ENCODE peak calls at places on chromosomes 4 and X, in eight cellular contexts. P is esophagus squamous epithelium; U is stimulated activated CD8-positive, alpha-beta memory T cell treated with anti-CD3 and anti-CD28 coated beads, Interleukin-4, amount 100 ng/mL, for 24 hours; D is CD8-positive, alpha-beta memory T cell; E is fibroblast of mammary gland; S is EL; V is KBM-7; A is NCI-H1105 treated with DMSO at 0.1 percent for 48 hours. F is an unnamed sample.

GRCh38 chrX:149267878-149268813 is 237.0 kb downstream of the IDS start:
- DNase-seq in U (no peak), A (no peak), S (no peak), E (peak; percentile 16), D (no peak), V (no peak), P (no peak), F (no peak)

GRCh38 chr4:4248885-4249203 is 821 bp upstream of the TMEM128 start:
- DNase-seq in P (no peak), A (no peak), S (no peak), E (peak; percentile 30), U (no peak), D (no peak), V (no peak), F (no peak)

GRCh38 chr4:72325215-72325614 is 243.8 kb downstream of the ADAMTS3 start:
- DNase-seq in D (no peak), A (no peak), E (no peak), P (no peak), V (no peak), S (no peak), U (no peak), F (no peak)

GRCh38 chr4:130419576-130419975 is 1323.6 kb downstream of the C4orf33 start:
- DNase-seq in A (no peak), U (no peak), S (peak; percentile 6), E (peak; percentile 26), D (no peak), V (no peak), P (no peak), F (no peak)

GRCh38 chr4:84914686-84915395 is 51.6 kb downstream of the WDFY3 start:
- DNase-seq in S (no peak), E (no peak), V (no peak), A (no peak), D (no peak), U (no peak), P (no peak), F (no peak)

GRCh38 chr4:4590496-4590895 is 48.6 kb upstream of the STX18 start:
- DNase-seq in V (no peak), D (no peak), U (no peak), S (peak; percentile 39), E (peak; percentile 90), P (no peak), A (no peak), F (no peak)

GRCh38 chr4:131091896-131092295 is 1995.9 kb downstream of the C4orf33 start:
- DNase-seq in E (peak; percentile 44), U (no peak), S (peak; percentile 5), A (peak; percentile 50), D (no peak), P (no peak), V (peak; percentile 15), F (no peak)

GRCh38 chrX:24479924-24480722 is 15.0 kb downstream of the PDK3 start:
- DNase-seq in V (peak; percentile 94), U (peak; percentile 38), S (no peak), D (peak; percentile 80), E (peak; percentile 6), P (no peak), A (peak; percentile 73), F (peak; percentile 51)

GRCh38 chr4:115159141-115159540 is 45.7 kb upstream of the NDST4 start:
- DNase-seq in V (no peak), A (no peak), U (no peak), S (no peak), D (no peak), P (no peak), E (peak; percentile 70), F (no peak)

GRCh38 chr4:182916483-182917181 is 554 bp downstream of the DCTD start:
- DNase-seq in D (no peak), V (peak; percentile 54), A (peak; percentile 11), E (peak; percentile 67), S (peak; percentile 77), P (peak; percentile 38), U (peak; percentile 18), F (peak; percentile 30)

GRCh38 chrX:20653070-20653469 is 386.4 kb upstream of the RPS6KA3 start:
- DNase-seq in A (no peak), E (peak; percentile 25), D (no peak), V (no peak), P (no peak), S (no peak), U (no peak), F (no peak)

GRCh38 chr4:91280551-91281290 is 1023.0 kb upstream of the GRID2 start:
- DNase-seq in P (no peak), U (no peak), D (no peak), V (no peak), A (peak; percentile 33), E (no peak), S (no peak), F (no peak)

GRCh38 chrX:108097380-108097779 is 5.8 kb downstream of the ATG4A start:
- DNase-seq in D (no peak), E (peak; percentile 42), S (peak; percentile 18), V (no peak), P (no peak), A (no peak), U (no peak), F (no peak)

GRCh38 chrX:131262738-131263679 is 26.1 kb downstream of the IGSF1 start:
- DNase-seq in P (no peak), A (peak; percentile 4), E (no peak), S (no peak), V (peak; percentile 41), U (no peak), D (no peak), F (no peak)

GRCh38 chr4:33184684-33185083 is 2464.5 kb downstream of the PCDH7 start:
- DNase-seq in U (no peak), P (no peak), S (no peak), D (no peak), V (peak; percentile 49), A (no peak), E (no peak), F (no peak)

GRCh38 chr4:133146192-133146573 is 2.9 kb upstream of the PCDH10 start:
- DNase-seq in D (no peak), U (no peak), P (no peak), S (peak; percentile 0), E (no peak), A (no peak), V (peak; percentile 52), F (no peak)

GRCh38 chr4:83361416-83362196 is 27.0 kb upstream of the HPSE start:
- DNase-seq in A (no peak), V (peak; percentile 75), U (no peak), P (no peak), D (no peak), E (no peak), S (no peak), F (no peak)

GRCh38 chr4:34733185-34733916 is 1511.0 kb downstream of the ARAP2 start:
- DNase-seq in E (peak; percentile 70), D (no peak), P (no peak), S (no peak), A (no peak), U (no peak), V (no peak), F (no peak)

GRCh38 chrX:16719334-16720084 is at the start of gene SYAP1:
- DNase-seq in D (peak; percentile 99), E (peak; percentile 99), V (peak; percentile 98), P (peak; percentile 78), A (peak; percentile 92), U (peak; percentile 97), S (peak; percentile 92), F (peak; percentile 76)

GRCh38 chr4:164136181-164136616 is 617.7 kb upstream of the SMIM31 start:
- DNase-seq in U (no peak), P (no peak), D (no peak), S (no peak), V (no peak), A (no peak), E (peak; percentile 1), F (no peak)

GRCh38 chr4:66972087-66972486 is 573.2 kb downstream of the CENPC start:
- DNase-seq in D (no peak), P (no peak), A (no peak), E (no peak), S (peak; percentile 1), V (no peak), U (no peak), F (no peak)

GRCh38 chr4:89114100-89114499 is 2.8 kb downstream of the TIGD2 start:
- DNase-seq in S (no peak), A (no peak), P (no peak), E (no peak), D (no peak), U (no peak), V (no peak), F (no peak)

GRCh38 chr4:119593698-119594097 is 34.9 kb downstream of the PDE5A start:
- DNase-seq in V (no peak), E (no peak), U (no peak), A (no peak), D (no peak), S (no peak), P (no peak), F (no peak)

GRCh38 chrX:136540226-136540625 is 8.2 kb downstream of the VGLL1 start:
- DNase-seq in S (no peak), V (no peak), U (no peak), D (no peak), E (no peak), P (no peak), A (no peak), F (no peak)

GRCh38 chrX:67587946-67588624 is 44.3 kb downstream of the AR start:
- DNase-seq in E (peak; percentile 49), D (no peak), U (no peak), A (no peak), V (no peak), S (no peak), P (no peak), F (no peak)

GRCh38 chr4:2743518-2744445 is 12.4 kb downstream of the TNIP2 start:
- DNase-seq in U (no peak), D (no peak), A (no peak), V (no peak), P (no peak), E (no peak), S (no peak), F (no peak)

GRCh38 chr4:47209833-47210232 is 178.5 kb downstream of the GABRB1 start:
- DNase-seq in D (no peak), E (peak; percentile 86), V (no peak), P (no peak), U (no peak), A (no peak), S (peak; percentile 90), F (no peak)

GRCh38 chr4:119037709-119038463 is 97.7 kb upstream of the MYOZ2 start:
- DNase-seq in P (no peak), A (no peak), V (no peak), D (no peak), E (peak; percentile 76), S (no peak), U (no peak), F (no peak)

GRCh38 chrX:116284383-116284782 is 113.8 kb downstream of the AGTR2 start:
- DNase-seq in E (no peak), S (no peak), V (no peak), A (no peak), U (no peak), P (no peak), D (no peak), F (no peak)

GRCh38 chr4:46270986-46271596 is 118.8 kb downstream of the GABRA2 start:
- DNase-seq in D (no peak), S (no peak), P (no peak), V (peak; percentile 60), U (no peak), E (peak; percentile 26), A (peak; percentile 12), F (no peak)

GRCh38 chr4:144599621-144600020 is 46.3 kb upstream of the HHIP start:
- DNase-seq in U (no peak), E (peak; percentile 54), A (no peak), V (no peak), P (no peak), S (no peak), D (no peak), F (no peak)

GRCh38 chrX:82127228-82128123 is 925.6 kb downstream of the SH3BGRL start:
- DNase-seq in U (no peak), D (no peak), P (no peak), V (no peak), A (no peak), E (no peak), S (no peak), F (no peak)

GRCh38 chr4:77308843-77309242 is 151.8 kb downstream of the CCNG2 start:
- DNase-seq in P (no peak), E (peak; percentile 41), S (peak; percentile 17), D (no peak), V (peak; percentile 61), A (no peak), U (no peak), F (no peak)

GRCh38 chrX:153863251-153863991 is 22.6 kb downstream of the L1CAM start:
- DNase-seq in D (no peak), P (no peak), S (no peak), V (no peak), U (no peak), E (no peak), A (no peak), F (no peak)